ENCODE peak calls at places on chromosomes 5 and 9, in four cellular contexts. I, L, Y and Q are unnamed samples.

GRCh38 chr9:108756746-108757490 is 98.9 kb downstream of the ACTL7B start:
- DNase-seq in I (no peak), L (no peak), Y (no peak), Q (no peak)

GRCh38 chr5:2757563-2758311 is 6.3 kb upstream of the IRX2 start:
- DNase-seq in L (no peak), I (no peak), Y (peak; percentile 35), Q (peak; percentile 60)

GRCh38 chr9:35341021-35341420 is 148.9 kb upstream of the RUSC2 start:
- DNase-seq in L (no peak), Y (no peak), I (no peak), Q (no peak)

GRCh38 chr9:135215571-135216161 is 128.2 kb downstream of the OLFM1 start:
- DNase-seq in I (peak; percentile 49), Y (peak; percentile 43), L (no peak), Q (no peak)

GRCh38 chr5:132746592-132747063 is 598 bp upstream of the CCNI2 start:
- DNase-seq in I (no peak), L (no peak), Y (peak; percentile 22), Q (no peak)

GRCh38 chr5:135437796-135438560 is 9.2 kb downstream of the DCANP1 start:
- DNase-seq in Y (peak; percentile 90), I (peak; percentile 60), L (no peak), Q (peak; percentile 78)

GRCh38 chr9:109401169-109401989 is 80.5 kb upstream of the EPB41L4B start:
- DNase-seq in Y (peak; percentile 68), I (no peak), L (peak; percentile 51), Q (no peak)

GRCh38 chr5:50623666-50624065 is 42.8 kb upstream of the PARP8 start:
- DNase-seq in Y (no peak), I (no peak), L (no peak), Q (no peak)

GRCh38 chr9:35757527-35758275 is 3.6 kb upstream of the MSMP start:
- DNase-seq in I (no peak), Y (peak; percentile 11), L (no peak), Q (no peak)

GRCh38 chr5:137563301-137563645 is 64.1 kb upstream of the SPOCK1 start:
- DNase-seq in Y (no peak), I (no peak), L (no peak), Q (no peak)

GRCh38 chr9:37676411-37676830 is 25.7 kb downstream of the FRMPD1 start:
- DNase-seq in Y (no peak), I (no peak), L (no peak), Q (peak; percentile 39)

GRCh38 chr9:37218800-37219425 is 98.5 kb downstream of the ZCCHC7 start:
- DNase-seq in I (no peak), L (no peak), Y (peak; percentile 26), Q (no peak)

GRCh38 chr5:21654-22233 is 70.2 kb upstream of the PLEKHG4B start:
- DNase-seq in Y (peak; percentile 6), L (no peak), I (no peak), Q (peak; percentile 0)

GRCh38 chr9:79489241-79490000 is 82.3 kb upstream of the TLE4 start:
- DNase-seq in Y (peak; percentile 71), L (no peak), I (no peak), Q (peak; percentile 51)

GRCh38 chr5:73957397-73958001 is 331.5 kb downstream of the ARHGEF28 start:
- DNase-seq in Y (no peak), I (no peak), L (no peak), Q (no peak)

GRCh38 chr9:114662081-114662989 is 4.7 kb upstream of the TEX53 start:
- DNase-seq in L (no peak), Y (peak; percentile 35), I (no peak), Q (no peak)

GRCh38 chr5:169801781-169802180 is 164.7 kb downstream of the DOCK2 start:
- DNase-seq in L (no peak), Y (peak; percentile 18), I (no peak), Q (no peak)

GRCh38 chr5:92581690-92582089 is 999.3 kb downstream of the NR2F1-AS1 start:
- DNase-seq in L (no peak), Y (no peak), I (no peak), Q (no peak)

GRCh38 chr5:125059255-125060050 is 313.0 kb upstream of the ZNF608 start:
- DNase-seq in Y (no peak), I (no peak), L (no peak), Q (no peak)

GRCh38 chr5:98975223-98975622 is 46.4 kb upstream of the CHD1 start:
- DNase-seq in I (no peak), Y (no peak), L (no peak), Q (no peak)

GRCh38 chr5:131521252-131521651 is 113.8 kb downstream of the RAPGEF6 start:
- DNase-seq in Y (no peak), L (no peak), I (no peak), Q (no peak)

GRCh38 chr5:16140417-16140816 is 39.2 kb downstream of the MARCHF11 start:
- DNase-seq in L (no peak), Y (no peak), I (no peak), Q (no peak)

GRCh38 chr9:125119643-125120286 is 23.6 kb downstream of the SCAI start:
- DNase-seq in Y (no peak), L (no peak), I (no peak), Q (no peak)

GRCh38 chr5:40437452-40437861 is 242.3 kb upstream of the PTGER4 start:
- DNase-seq in Y (peak; percentile 53), L (no peak), I (no peak), Q (peak; percentile 58)

GRCh38 chr9:4508246-4508906 is 18.1 kb downstream of the SLC1A1 start:
- DNase-seq in Y (no peak), I (no peak), L (no peak), Q (no peak)

GRCh38 chr5:57684299-57684702 is 201.7 kb upstream of the ACTBL2 start:
- DNase-seq in I (no peak), Y (no peak), L (no peak), Q (no peak)

DNA sequence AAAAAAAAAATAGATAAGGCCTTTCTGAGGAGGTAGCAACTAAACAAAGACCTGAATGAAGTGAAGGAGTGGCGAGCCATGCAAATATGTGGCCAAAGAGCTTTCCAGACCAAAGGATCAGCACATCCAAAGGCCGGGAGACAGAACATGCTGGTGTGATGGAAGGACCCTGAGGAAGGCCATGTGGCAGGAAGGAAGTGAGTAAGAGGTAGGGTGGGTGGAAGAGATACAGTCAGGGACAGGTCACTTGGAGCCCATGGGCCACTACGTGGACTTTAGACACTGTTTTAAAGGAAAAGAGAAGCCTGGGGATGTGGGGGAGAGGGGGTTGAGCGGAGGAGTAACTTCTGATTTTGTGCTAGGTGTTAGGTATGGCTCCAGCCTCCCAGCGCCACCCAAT is 31.3 kb downstream of the SPRY4 start:
- DNase-seq in Y (no peak), L (no peak), I (no peak), Q (no peak)
- H3K4me3 ChIP-seq in Y (no peak overlapping the region), L (no peak overlapping the region), I (no peak overlapping the region), Q (no peak overlapping the region)

GRCh38 chr5:95080026-95080425 is 204.9 kb downstream of the MCTP1 start:
- DNase-seq in Y (peak; percentile 2), L (no peak), I (no peak), Q (no peak)
- H3K4me3 ChIP-seq in Y (peak overlapping the region; percentile 60), L (peak overlapping the region; percentile 58), I (peak overlapping the region; percentile 60), Q (no peak overlapping the region)

GRCh38 chr5:122313001-122313402 is 965 bp downstream of the SNCAIP start:
- DNase-seq in I (no peak), L (no peak), Y (peak; percentile 48), Q (no peak)
- H3K4me3 ChIP-seq in I (peak overlapping the region; percentile 76), L (no peak overlapping the region), Y (peak overlapping the region; percentile 50), Q (peak overlapping the region; percentile 78)

GRCh38 chr5:161547573-161548471 is 1.3 kb upstream of the GABRB2 start:
- DNase-seq in L (no peak), I (no peak), Y (no peak), Q (no peak)
- H3K4me3 ChIP-seq in L (peak overlapping the region; percentile 2), I (peak overlapping the region; percentile 62), Y (no peak overlapping the region), Q (peak overlapping the region; percentile 45)

GRCh38 chr9:129886226-129887174 is 51.2 kb downstream of the USP20 start:
- DNase-seq in I (no peak), Y (peak; percentile 16), L (no peak), Q (no peak)

GRCh38 chr9:129885670-129886106 is 50.4 kb downstream of the USP20 start:
- DNase-seq in I (peak; percentile 93), L (no peak), Y (peak; percentile 96), Q (peak; percentile 68)

GRCh38 chr9:129888809-129889460 is 53.7 kb downstream of the USP20 start:
- DNase-seq in Y (no peak), L (no peak), I (no peak), Q (no peak)

GRCh38 chr9:129888085-129888808 is 53.0 kb downstream of the USP20 start:
- DNase-seq in L (peak; percentile 98), I (peak; percentile 53), Y (no peak), Q (no peak)

GRCh38 chr9:129887210-129888084 is 52.2 kb downstream of the USP20 start:
- DNase-seq in L (no peak), Y (peak; percentile 75), I (no peak), Q (peak; percentile 27)
- H3K4me3 ChIP-seq in L (peak overlapping the region; percentile 50), Y (no peak overlapping the region), I (peak overlapping the region; percentile 66), Q (no peak overlapping the region)

GRCh38 chr5:144202725-144203124 is 32.1 kb downstream of the KCTD16 start:
- DNase-seq in L (no peak), Y (no peak), I (no peak), Q (no peak)

GRCh38 chr5:144207875-144208444 is 37.3 kb downstream of the KCTD16 start:
- DNase-seq in L (no peak), Y (no peak), I (no peak), Q (no peak)

GRCh38 chr5:144203750-144204596 is 33.3 kb downstream of the KCTD16 start:
- DNase-seq in I (no peak), L (no peak), Y (peak; percentile 84), Q (peak; percentile 34)

GRCh38 chr5:144206136-144206535 is 35.5 kb downstream of the KCTD16 start:
- DNase-seq in L (no peak), I (no peak), Y (no peak), Q (no peak)

GRCh38 chr5:144205141-144205551 is 34.5 kb downstream of the KCTD16 start:
- DNase-seq in Y (peak; percentile 33), L (no peak), I (peak; percentile 17), Q (no peak)
- H3K4me3 ChIP-seq in Y (peak overlapping the region; percentile 63), L (no peak overlapping the region), I (peak overlapping the region; percentile 44), Q (peak overlapping the region; percentile 42)

GRCh38 chr9:132424857-132425702 is 15.1 kb downstream of the CFAP77 start:
- DNase-seq in I (no peak), Y (no peak), L (no peak), Q (no peak)
- H3K4me3 ChIP-seq in I (no peak overlapping the region), Y (no peak overlapping the region), L (no peak overlapping the region), Q (no peak overlapping the region)

GRCh38 chr5:171400169-171400568 is 12.5 kb downstream of the NPM1 start:
- DNase-seq in L (no peak), I (no peak), Y (no peak), Q (no peak)
- H3K4me3 ChIP-seq in L (no peak overlapping the region), I (no peak overlapping the region), Y (no peak overlapping the region), Q (no peak overlapping the region)